ENCODE peak calls at places on chromosome 15, in seven cellular contexts. One of them, this sample, is unnamed.

GRCh38 chr15:91589360-91589759 is 264.1 kb upstream of the SLCO3A1 start:
- DNase-seq in caudate nucleus: no peak
- DNase-seq in AG10803: no peak
- DNase-seq in ELR: no peak
- DNase-seq in NCI-H226: no peak
- DNase-seq in activated CD4-positive, alpha-beta T cell treated with anti-CD3 and anti-CD28 coated beads, Interleukin-2, amount 50 U/mL, for 48 hours: peak; percentile 22
- DNase-seq in Right ventricle myocardium superior: no peak
- DNase-seq in this sample: no peak

GRCh38 chr15:90412356-90413194 is 24.5 kb downstream of the IQGAP1 start:
- DNase-seq in NCI-H226: peak; percentile 90
- DNase-seq in AG10803: peak; percentile 93
- DNase-seq in caudate nucleus: no peak
- DNase-seq in ELR: peak; percentile 60
- DNase-seq in Right ventricle myocardium superior: no peak
- DNase-seq in activated CD4-positive, alpha-beta T cell treated with anti-CD3 and anti-CD28 coated beads, Interleukin-2, amount 50 U/mL, for 48 hours: no peak
- DNase-seq in this sample: no peak

GRCh38 chr15:62404194-62404985 is 239.3 kb upstream of the C2CD4B start:
- DNase-seq in Right ventricle myocardium superior: no peak
- DNase-seq in AG10803: no peak
- DNase-seq in caudate nucleus: no peak
- DNase-seq in NCI-H226: peak; percentile 63
- DNase-seq in ELR: no peak
- DNase-seq in activated CD4-positive, alpha-beta T cell treated with anti-CD3 and anti-CD28 coated beads, Interleukin-2, amount 50 U/mL, for 48 hours: no peak
- DNase-seq in this sample: no peak

GRCh38 chr15:89932880-89933279 is 20.1 kb upstream of the ARPIN start:
- DNase-seq in caudate nucleus: no peak
- DNase-seq in NCI-H226: no peak
- DNase-seq in Right ventricle myocardium superior: no peak
- DNase-seq in ELR: no peak
- DNase-seq in activated CD4-positive, alpha-beta T cell treated with anti-CD3 and anti-CD28 coated beads, Interleukin-2, amount 50 U/mL, for 48 hours: no peak
- DNase-seq in AG10803: no peak
- DNase-seq in this sample: no peak

GRCh38 chr15:62474771-62475124 is 309.7 kb upstream of the C2CD4B start:
- DNase-seq in activated CD4-positive, alpha-beta T cell treated with anti-CD3 and anti-CD28 coated beads, Interleukin-2, amount 50 U/mL, for 48 hours: no peak
- DNase-seq in caudate nucleus: no peak
- DNase-seq in NCI-H226: no peak
- DNase-seq in AG10803: peak; percentile 62
- DNase-seq in ELR: no peak
- DNase-seq in Right ventricle myocardium superior: no peak
- DNase-seq in this sample: no peak

GRCh38 chr15:77017761-77018720 is 23.1 kb downstream of the PSTPIP1 start:
- DNase-seq in activated CD4-positive, alpha-beta T cell treated with anti-CD3 and anti-CD28 coated beads, Interleukin-2, amount 50 U/mL, for 48 hours: no peak
- DNase-seq in NCI-H226: no peak
- DNase-seq in caudate nucleus: no peak
- DNase-seq in ELR: no peak
- DNase-seq in Right ventricle myocardium superior: peak; percentile 20
- DNase-seq in AG10803: no peak
- DNase-seq in this sample: no peak

GRCh38 chr15:70284438-70285214 is 186.9 kb upstream of the TLE3 start:
- DNase-seq in ELR: no peak
- DNase-seq in AG10803: peak; percentile 8
- DNase-seq in caudate nucleus: no peak
- DNase-seq in activated CD4-positive, alpha-beta T cell treated with anti-CD3 and anti-CD28 coated beads, Interleukin-2, amount 50 U/mL, for 48 hours: no peak
- DNase-seq in NCI-H226: peak; percentile 24
- DNase-seq in Right ventricle myocardium superior: peak; percentile 71
- DNase-seq in this sample: no peak

GRCh38 chr15:66766282-66767228 is 64.5 kb downstream of the SMAD6 start:
- DNase-seq in Right ventricle myocardium superior: no peak
- DNase-seq in NCI-H226: peak; percentile 44
- DNase-seq in AG10803: peak; percentile 64
- DNase-seq in caudate nucleus: no peak
- DNase-seq in ELR: peak; percentile 67
- DNase-seq in activated CD4-positive, alpha-beta T cell treated with anti-CD3 and anti-CD28 coated beads, Interleukin-2, amount 50 U/mL, for 48 hours: no peak
- DNase-seq in this sample: no peak

GRCh38 chr15:47742742-47743141 is 25.4 kb downstream of the SEMA6D start:
- DNase-seq in NCI-H226: no peak
- DNase-seq in activated CD4-positive, alpha-beta T cell treated with anti-CD3 and anti-CD28 coated beads, Interleukin-2, amount 50 U/mL, for 48 hours: no peak
- DNase-seq in ELR: no peak
- DNase-seq in AG10803: no peak
- DNase-seq in Right ventricle myocardium superior: no peak
- DNase-seq in caudate nucleus: no peak
- DNase-seq in this sample: no peak

GRCh38 chr15:70140543-70141375 is 43.0 kb upstream of the TLE3 start:
- DNase-seq in AG10803: peak; percentile 24
- DNase-seq in NCI-H226: peak; percentile 54
- DNase-seq in caudate nucleus: no peak
- DNase-seq in activated CD4-positive, alpha-beta T cell treated with anti-CD3 and anti-CD28 coated beads, Interleukin-2, amount 50 U/mL, for 48 hours: peak; percentile 30
- DNase-seq in Right ventricle myocardium superior: no peak
- DNase-seq in ELR: peak; percentile 21
- DNase-seq in this sample: no peak

GRCh38 chr15:61830536-61831330 is 229.5 kb downstream of the VPS13C start:
- DNase-seq in Right ventricle myocardium superior: no peak
- DNase-seq in caudate nucleus: no peak
- DNase-seq in AG10803: no peak
- DNase-seq in ELR: no peak
- DNase-seq in activated CD4-positive, alpha-beta T cell treated with anti-CD3 and anti-CD28 coated beads, Interleukin-2, amount 50 U/mL, for 48 hours: no peak
- DNase-seq in NCI-H226: no peak
- DNase-seq in this sample: no peak

GRCh38 chr15:60660290-60661051 is 181.5 kb upstream of the ICE2 start:
- DNase-seq in AG10803: peak; percentile 87
- DNase-seq in caudate nucleus: no peak
- DNase-seq in NCI-H226: peak; percentile 73
- DNase-seq in ELR: peak; percentile 13
- DNase-seq in Right ventricle myocardium superior: no peak
- DNase-seq in activated CD4-positive, alpha-beta T cell treated with anti-CD3 and anti-CD28 coated beads, Interleukin-2, amount 50 U/mL, for 48 hours: no peak
- DNase-seq in this sample: no peak

GRCh38 chr15:35771878-35772442 is 226.0 kb upstream of the DPH6 start:
- DNase-seq in caudate nucleus: no peak
- DNase-seq in Right ventricle myocardium superior: no peak
- DNase-seq in ELR: no peak
- DNase-seq in activated CD4-positive, alpha-beta T cell treated with anti-CD3 and anti-CD28 coated beads, Interleukin-2, amount 50 U/mL, for 48 hours: no peak
- DNase-seq in AG10803: no peak
- DNase-seq in NCI-H226: no peak
- DNase-seq in this sample: no peak

GRCh38 chr15:74045636-74046274 is 36.6 kb downstream of the GOLGA6A start:
- DNase-seq in Right ventricle myocardium superior: no peak
- DNase-seq in caudate nucleus: no peak
- DNase-seq in ELR: no peak
- DNase-seq in NCI-H226: no peak
- DNase-seq in activated CD4-positive, alpha-beta T cell treated with anti-CD3 and anti-CD28 coated beads, Interleukin-2, amount 50 U/mL, for 48 hours: no peak
- DNase-seq in AG10803: no peak
- DNase-seq in this sample: no peak

GRCh38 chr15:67850995-67851535 is 11.2 kb upstream of the RNU6-1 start:
- DNase-seq in NCI-H226: peak; percentile 65
- DNase-seq in AG10803: peak; percentile 30
- DNase-seq in caudate nucleus: no peak
- DNase-seq in ELR: peak; percentile 43
- DNase-seq in Right ventricle myocardium superior: no peak
- DNase-seq in activated CD4-positive, alpha-beta T cell treated with anti-CD3 and anti-CD28 coated beads, Interleukin-2, amount 50 U/mL, for 48 hours: no peak
- DNase-seq in this sample: no peak

GRCh38 chr15:71638876-71639275 is 171.5 kb upstream of the NR2E3 start:
- DNase-seq in AG10803: no peak
- DNase-seq in activated CD4-positive, alpha-beta T cell treated with anti-CD3 and anti-CD28 coated beads, Interleukin-2, amount 50 U/mL, for 48 hours: no peak
- DNase-seq in NCI-H226: no peak
- DNase-seq in caudate nucleus: no peak
- DNase-seq in ELR: no peak
- DNase-seq in Right ventricle myocardium superior: no peak
- DNase-seq in this sample: no peak

GRCh38 chr15:48191574-48192225 is at the start of gene CTXN2:
- DNase-seq in AG10803: no peak
- DNase-seq in ELR: no peak
- DNase-seq in caudate nucleus: peak; percentile 38
- DNase-seq in activated CD4-positive, alpha-beta T cell treated with anti-CD3 and anti-CD28 coated beads, Interleukin-2, amount 50 U/mL, for 48 hours: no peak
- DNase-seq in NCI-H226: no peak
- DNase-seq in Right ventricle myocardium superior: no peak
- DNase-seq in this sample: no peak